ENCODE peak calls at places on chromosomes 7 and 10, in six cellular contexts. X is upper lobe of left lung, L is suprapubic skin, R is prostate gland, O is SK-N-SH, B is GM23338. K is an unnamed sample.

GRCh38 chr7:2735744-2736143 is 47.7 kb downstream of the AMZ1 start:
- DNase-seq in X (no peak), R (no peak), B (no peak), O (no peak), L (peak), K (no peak)

GRCh38 chr7:92609921-92610518 is 19.8 kb upstream of the FAM133B start:
- DNase-seq in R (no peak), L (no peak), X (no peak), B (peak), O (peak), K (no peak)

GRCh38 chr10:6300784-6301180 is 98.0 kb downstream of the PFKFB3 start:
- DNase-seq in X (no peak), L (no peak), O (no peak), R (no peak), B (no peak), K (no peak)

GRCh38 chr7:141113131-141113530 is 39.3 kb downstream of the TMEM178B start:
- DNase-seq in L (no peak), B (no peak), O (no peak), R (no peak), X (no peak), K (no peak)

GRCh38 chr10:93300981-93301380 is 181.2 kb downstream of the MYOF start:
- DNase-seq in R (no peak), B (no peak), O (no peak), L (no peak), X (no peak), K (no peak)

GRCh38 chr7:44396931-44397525 is 71.6 kb upstream of the CAMK2B start:
- DNase-seq in X (no peak), B (no peak), O (no peak), R (no peak), L (no peak), K (no peak)

GRCh38 chr10:21393941-21394340 is 131.5 kb downstream of the SKIDA1 start:
- DNase-seq in O (no peak), R (no peak), X (no peak), L (no peak), B (no peak), K (no peak)

GRCh38 chr10:47047577-47048532 is 136.6 kb downstream of the PTPN20 start:
- DNase-seq in B (peak), X (peak), L (peak), R (peak), O (peak), K (peak)

GRCh38 chr10:53233759-53234158 is 461.2 kb upstream of the MBL2 start:
- DNase-seq in X (no peak), O (no peak), B (no peak), L (no peak), R (no peak), K (no peak)
- TF ChIP-seq POLR2AphosphoS5 in X (no peak), O (no peak), B (no peak), L (no peak), R (no peak), K (no peak)

GRCh38 chr7:13990319-13990983 is 985 bp upstream of the ETV1 start:
- DNase-seq in R (peak), X (peak), L (no peak), O (peak), B (peak), K (peak)

GRCh38 chr7:13991791-13992620 is 2.5 kb upstream of the ETV1 start:
- DNase-seq in R (no peak), L (no peak), X (no peak), O (no peak), B (no peak), K (no peak)

GRCh38 chr7:13992621-13992982 is 3.1 kb upstream of the ETV1 start:
- DNase-seq in L (no peak), O (no peak), B (no peak), X (no peak), R (no peak), K (no peak)

GRCh38 chr7:13989944-13990295 is 454 bp upstream of the ETV1 start:
- DNase-seq in X (no peak), R (peak), L (no peak), O (no peak), B (no peak), K (no peak)

DNA sequence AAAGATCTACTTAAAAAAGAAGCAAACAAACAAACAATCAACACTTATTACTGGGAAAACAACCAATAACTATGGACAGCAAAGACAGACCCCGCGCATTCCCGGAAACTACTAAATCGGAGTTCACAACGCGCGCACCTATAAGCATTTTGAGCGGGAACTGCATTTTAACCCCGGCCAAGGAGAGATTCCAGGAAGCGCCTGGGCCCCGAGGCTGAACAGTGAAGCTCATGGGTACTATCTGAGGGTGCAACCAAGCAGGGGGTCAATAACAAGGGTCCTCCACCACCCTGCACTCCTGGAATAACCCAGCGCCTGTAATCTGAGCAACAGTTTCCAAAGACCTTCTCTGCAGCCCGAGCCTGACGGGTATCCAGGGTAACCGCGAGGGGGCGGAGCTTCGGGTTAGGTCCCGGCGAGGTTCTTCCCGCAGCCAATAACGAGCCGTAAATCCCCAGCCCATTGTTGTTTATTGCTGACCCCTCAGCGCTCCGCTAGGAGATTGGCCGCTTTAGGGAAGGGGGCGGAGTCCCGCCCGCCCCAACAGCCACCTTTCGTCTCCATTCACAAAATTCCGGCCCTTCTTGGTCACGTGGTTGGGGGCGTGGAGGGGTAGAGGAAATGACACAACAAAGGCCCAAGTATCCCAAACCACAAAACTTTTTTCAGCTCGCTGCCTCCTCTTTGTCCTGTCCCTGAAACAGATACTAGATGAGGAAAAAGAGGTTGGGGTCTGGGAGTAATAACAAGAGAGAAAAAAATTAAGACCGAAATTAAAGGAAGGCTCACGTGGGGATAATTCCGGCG is 1.7 kb upstream of the ETV1 start:
- DNase-seq in O (peak), X (peak), B (peak), L (peak), R (peak), K (peak)
- TF ChIP-seq POLR2AphosphoS5 in O (peak), X (peak), B (peak), L (no peak), R (peak), K (no peak)

GRCh38 chr10:95425592-95426465 is 135.0 kb upstream of the PDLIM1 start:
- DNase-seq in O (no peak), R (no peak), L (no peak), X (no peak), B (no peak), K (no peak)
- TF ChIP-seq POLR2AphosphoS5 in O (no peak), R (no peak), L (no peak), X (no peak), B (no peak), K (no peak)

DNA sequence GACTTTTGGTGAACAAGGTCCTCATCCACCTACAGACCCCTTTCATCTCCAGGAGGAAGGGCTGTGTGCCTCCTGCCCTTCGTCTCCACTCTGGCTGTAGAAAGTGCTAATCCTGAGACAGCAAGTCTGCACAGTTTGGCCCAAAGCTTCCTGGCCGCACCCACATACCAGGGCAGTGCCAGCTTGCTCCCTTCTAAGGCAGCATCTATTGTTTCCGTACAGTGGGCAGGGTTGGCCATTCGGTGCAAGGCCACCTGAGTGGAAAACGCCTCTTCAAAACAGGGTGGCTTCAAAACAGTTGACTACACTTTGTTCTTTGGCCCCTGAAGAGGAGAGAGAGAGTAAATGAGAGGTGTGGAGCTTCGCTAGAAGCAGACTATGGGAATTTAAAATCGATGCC is 134.1 kb upstream of the KLF14 start:
- DNase-seq in B (no peak), O (no peak), L (no peak), X (no peak), R (no peak), K (no peak)
- TF ChIP-seq POLR2AphosphoS5 in B (no peak), O (no peak), L (no peak), X (no peak), R (no peak), K (no peak)

GRCh38 chr7:5661941-5662340 is 119.5 kb downstream of the RNF216 start:
- DNase-seq in R (no peak), B (no peak), L (no peak), X (no peak), O (peak), K (no peak)
- TF ChIP-seq POLR2AphosphoS5 in R (no peak), B (no peak), L (no peak), X (peak), O (no peak), K (no peak)

GRCh38 chr7:73703985-73704639 is 15.4 kb downstream of the STX1A start:
- DNase-seq in X (peak), R (no peak), B (peak), L (no peak), O (peak), K (peak)
- TF ChIP-seq POLR2AphosphoS5 in X (no peak), R (no peak), B (no peak), L (no peak), O (no peak), K (no peak)

GRCh38 chr7:128937647-128938523 is at the start of gene IRF5:
- DNase-seq in L (peak), X (peak), O (peak), R (peak), B (peak), K (no peak)
- TF ChIP-seq POLR2AphosphoS5 in L (no peak), X (no peak), O (no peak), R (no peak), B (no peak), K (peak)